ENCODE peak calls at places on chromosomes 6 and 20, in ten cellular contexts. I, T, Q, V, J, C, P, X, W and M are unnamed samples.

GRCh38 chr6:104326173-104327001 is 533.3 kb downstream of the HACE1 start:
- DNase-seq in I (peak; percentile 23), P (peak; percentile 75), J (no peak), Q (no peak), X (peak; percentile 34), V (no peak), W (no peak), T (no peak), C (no peak), M (no peak)

GRCh38 chr6:26268659-26269402 is 96.2 kb upstream of the BTN3A2 start:
- DNase-seq in W (no peak), J (no peak), T (peak; percentile 65), Q (no peak), V (peak; percentile 43), P (peak; percentile 91), I (peak; percentile 81), X (peak; percentile 87), C (no peak), M (no peak)

GRCh38 chr6:225121-225721 is 67.1 kb upstream of the DUSP22 start:
- DNase-seq in W (no peak), C (no peak), X (no peak), Q (peak; percentile 13), J (peak; percentile 59), V (no peak), P (peak; percentile 33), T (no peak), I (no peak), M (peak; percentile 80)

GRCh38 chr6:118667988-118668387 is 16.6 kb upstream of the CEP85L start:
- DNase-seq in J (no peak), C (no peak), Q (no peak), I (peak; percentile 38), V (no peak), T (peak; percentile 29), X (no peak), P (no peak), W (no peak), M (no peak)

GRCh38 chr20:22381812-22382416 is 202.5 kb downstream of the FOXA2 start:
- DNase-seq in W (no peak), I (no peak), Q (no peak), X (no peak), C (no peak), P (no peak), T (no peak), J (no peak), V (no peak), M (no peak)

GRCh38 chr20:32116079-32116521 is 6.6 kb downstream of the TM9SF4 start:
- DNase-seq in Q (no peak), C (no peak), I (no peak), V (no peak), T (peak; percentile 22), W (no peak), J (no peak), P (no peak), X (no peak), M (no peak)

GRCh38 chr6:164069352-164070022 is 655.0 kb downstream of the QKI start:
- DNase-seq in W (no peak), J (peak; percentile 79), V (peak; percentile 73), X (peak; percentile 40), I (peak; percentile 95), P (no peak), C (peak; percentile 75), Q (peak; percentile 21), T (no peak), M (no peak)

GRCh38 chr6:34657307-34657978 is 39.1 kb downstream of the ILRUN start:
- DNase-seq in I (peak; percentile 85), J (no peak), V (peak; percentile 70), W (peak; percentile 75), X (no peak), P (no peak), Q (peak; percentile 43), C (no peak), T (peak; percentile 89), M (no peak)

GRCh38 chr20:44714701-44715494 is at the start of gene CCN5:
- DNase-seq in P (no peak), I (peak; percentile 76), X (no peak), W (no peak), C (peak; percentile 93), T (peak; percentile 64), J (peak; percentile 99), V (peak; percentile 89), Q (peak; percentile 80), M (peak; percentile 92)

GRCh38 chr20:16004108-16004854 is 569.0 kb downstream of the KIF16B start:
- DNase-seq in I (no peak), X (peak; percentile 37), T (no peak), V (no peak), J (peak; percentile 63), Q (no peak), W (no peak), P (peak; percentile 61), C (peak; percentile 38), M (no peak)

GRCh38 chr6:81572020-81572419 is 180.5 kb downstream of the TENT5A start:
- DNase-seq in W (no peak), Q (no peak), J (no peak), V (peak; percentile 67), I (no peak), P (no peak), T (peak; percentile 45), C (no peak), X (no peak), M (no peak)

GRCh38 chr20:1842281-1842680 is 52.9 kb upstream of the SIRPA start:
- DNase-seq in P (no peak), W (no peak), Q (no peak), C (no peak), T (no peak), I (no peak), J (no peak), V (no peak), X (no peak), M (no peak)
- H3K4me1 ChIP-seq in P (no peaks in the 10 kb centered on the region), W (peaks cover 20% of the 10 kb centered on the region), Q (no peaks in the 10 kb centered on the region), C (peaks cover 8% of the 10 kb centered on the region), T (peaks cover 18% of the 10 kb centered on the region), I (peaks cover 4% of the 10 kb centered on the region), J (no peaks in the 10 kb centered on the region), V (peaks cover 72% of the 10 kb centered on the region), X (peaks cover 3% of the 10 kb centered on the region), M (no peaks in the 10 kb centered on the region)

GRCh38 chr6:44050872-44051421 is 76.3 kb downstream of the MRPL14 start:
- DNase-seq in V (no peak), C (no peak), J (no peak), I (no peak), P (no peak), X (no peak), T (no peak), Q (peak; percentile 59), W (no peak), M (no peak)
- H3K4me1 ChIP-seq in V (peaks cover 72% of the 10 kb centered on the region), C (peaks cover 43% of the 10 kb centered on the region), J (peaks cover 8% of the 10 kb centered on the region), I (peaks cover 67% of the 10 kb centered on the region), P (peaks cover 11% of the 10 kb centered on the region), X (peaks cover 13% of the 10 kb centered on the region), T (peaks cover 54% of the 10 kb centered on the region), Q (peaks cover 42% of the 10 kb centered on the region), W (peaks cover 19% of the 10 kb centered on the region), M (peaks cover 9% of the 10 kb centered on the region)

GRCh38 chr6:100175814-100176275 is 181.8 kb upstream of the MCHR2 start:
- DNase-seq in P (no peak), T (peak; percentile 95), C (no peak), W (no peak), X (no peak), J (no peak), V (no peak), Q (no peak), I (peak; percentile 95), M (no peak)
- H3K4me1 ChIP-seq in P (peaks cover 14% of the 10 kb centered on the region), T (peaks cover 14% of the 10 kb centered on the region), C (no peaks in the 10 kb centered on the region), W (no peaks in the 10 kb centered on the region), X (peaks cover 9% of the 10 kb centered on the region), J (peaks cover 5% of the 10 kb centered on the region), V (no peaks in the 10 kb centered on the region), Q (no peaks in the 10 kb centered on the region), I (peaks cover 6% of the 10 kb centered on the region), M (no peaks in the 10 kb centered on the region)

DNA sequence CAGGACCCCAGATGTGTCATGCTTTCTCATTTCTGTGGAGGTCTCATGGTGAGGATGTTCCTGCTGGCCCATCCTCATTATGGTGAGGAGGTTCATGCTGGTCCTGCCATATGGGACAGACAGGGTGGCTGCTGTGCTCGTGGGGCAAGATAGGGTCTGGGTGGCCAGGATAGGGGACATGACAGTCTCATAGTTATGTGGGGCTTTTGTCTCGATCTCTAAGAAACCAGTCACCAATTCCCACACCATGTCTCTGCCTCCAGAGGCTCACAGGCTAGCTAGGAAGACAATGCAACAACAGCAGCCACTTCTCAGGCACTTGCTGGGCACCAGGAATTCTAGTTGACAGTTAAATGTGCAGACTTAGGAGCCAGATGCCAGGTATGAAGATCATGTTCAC is 4.2 kb upstream of the MAPK13 start:
- DNase-seq in P (no peak), V (no peak), T (no peak), I (no peak), C (no peak), Q (no peak), J (no peak), X (no peak), W (no peak), M (no peak)
- H3K4me1 ChIP-seq in P (peaks cover 2% of the 10 kb centered on the region), V (peaks cover 20% of the 10 kb centered on the region), T (peaks cover 28% of the 10 kb centered on the region), I (peaks cover 24% of the 10 kb centered on the region), C (peaks cover 11% of the 10 kb centered on the region), Q (peaks cover 8% of the 10 kb centered on the region), J (peaks cover 3% of the 10 kb centered on the region), X (peaks cover 9% of the 10 kb centered on the region), W (peaks cover 20% of the 10 kb centered on the region), M (peaks cover 93% of the 10 kb centered on the region)